ENCODE peak calls at places on chromosomes 12 and 14, in nine cellular contexts. Y is Daoy; K is ureter; O is activated T-cell treated with anti-CD3 and anti-CD28 coated beads, Interleukin-2, amount 50 U/mL, for 72 hours; P is Panc1; I is CD4-positive, alpha-beta memory T cell; T is GM10248; H is caudate nucleus; L is RWPE1. F is an unnamed sample.

GRCh38 chr12:2064078-2064507 is 11.3 kb downstream of the CACNA1C start:
- DNase-seq in P (no peak), Y (peak), L (no peak), O (peak), H (no peak), T (peak), K (no peak), I (peak), F (no peak)

GRCh38 chr14:103625361-103626095 is 3.5 kb upstream of the KLC1 start:
- DNase-seq in H (no peak), K (no peak), O (peak), P (no peak), L (no peak), T (no peak), I (peak), Y (peak), F (no peak)

GRCh38 chr14:25197885-25198284 is 147.9 kb upstream of the STXBP6 start:
- DNase-seq in H (no peak), O (no peak), I (no peak), K (no peak), Y (no peak), P (no peak), T (no peak), L (no peak), F (no peak)

GRCh38 chr12:119444462-119445044 is 110.0 kb downstream of the CCDC60 start:
- DNase-seq in K (peak), P (peak), H (no peak), O (peak), Y (peak), I (peak), T (peak), L (peak), F (peak)

GRCh38 chr14:89924224-89924623 is 30.3 kb downstream of the EFCAB11 start:
- DNase-seq in T (no peak), O (no peak), I (no peak), Y (no peak), H (no peak), P (no peak), K (no peak), L (no peak), F (no peak)

GRCh38 chr14:99425272-99425681 is 55.4 kb downstream of the SETD3 start:
- DNase-seq in H (no peak), K (no peak), P (no peak), L (no peak), I (no peak), O (no peak), Y (no peak), T (no peak), F (no peak)

GRCh38 chr14:55718551-55718950 is 138.5 kb downstream of the KTN1 start:
- DNase-seq in K (no peak), P (no peak), I (no peak), T (no peak), O (no peak), L (no peak), H (no peak), Y (no peak), F (no peak)

GRCh38 chr12:69662764-69663163 is 36.3 kb downstream of the BEST3 start:
- DNase-seq in L (no peak), P (no peak), T (no peak), I (no peak), H (no peak), O (no peak), Y (no peak), K (no peak), F (no peak)

GRCh38 chr14:92093320-92093719 is 13.1 kb downstream of the ATXN3 start:
- DNase-seq in H (no peak), K (no peak), Y (no peak), O (no peak), L (no peak), T (no peak), I (no peak), P (no peak), F (no peak)

GRCh38 chr12:108618079-108618952 is 15.4 kb downstream of the SELPLG start:
- DNase-seq in H (peak), I (peak), K (peak), P (no peak), O (peak), T (peak), L (peak), Y (peak), F (peak)

GRCh38 chr12:53829130-53829529 is 77.4 kb upstream of the CISTR start:
- DNase-seq in O (no peak), I (no peak), Y (no peak), L (no peak), K (no peak), H (no peak), T (no peak), P (no peak), F (no peak)